ENCODE peak calls at places on chromosomes 1 and 21, in ten cellular contexts. F is left cardiac atrium; B is substantia nigra; E is stimulated activated CD4-positive, alpha-beta T cell treated with anti-CD3 and anti-CD28 coated beads, TNF-alpha, amount 100 ng/mL, for 1 hour; L is body of pancreas; P is hypothalamus; K is WTC11; S is CD8-positive, alpha-beta T cell; N is EL; R is mammary epithelial cell. U is an unnamed sample.

GRCh38 chr1:37875833-37876232 is 16.4 kb upstream of the MTF1 start:
- DNase-seq in F (no peak), B (no peak), E (no peak), L (no peak), P (no peak), K (no peak), S (no peak), N (no peak), R (peak; percentile 38), U (peak; percentile 32)

GRCh38 chr1:55212349-55213028 is 2.7 kb downstream of the USP24 start:
- DNase-seq in F (no peak), B (no peak), E (no peak), L (no peak), P (no peak), K (no peak), S (no peak), N (no peak), R (no peak), U (no peak)

GRCh38 chr1:225509376-225509707 is 81.5 kb upstream of the LBR start:
- DNase-seq in F (no peak), B (no peak), E (no peak), L (no peak), P (no peak), K (no peak), S (no peak), N (no peak), R (no peak), U (no peak)

GRCh38 chr1:165564561-165564960 is 20.8 kb downstream of the LRRC52 start:
- DNase-seq in F (no peak), B (no peak), E (no peak), L (no peak), P (no peak), K (no peak), S (no peak), N (no peak), R (no peak), U (no peak)

GRCh38 chr21:33433425-33434114 is 30.4 kb downstream of the IFNGR2 start:
- DNase-seq in F (no peak), B (no peak), E (no peak), L (peak; percentile 64), P (no peak), K (no peak), S (no peak), N (no peak), R (no peak), U (no peak)

GRCh38 chr1:180401999-180402398 is 100.4 kb downstream of the ACBD6 start:
- DNase-seq in F (no peak), B (no peak), E (no peak), L (no peak), P (no peak), K (no peak), S (no peak), N (no peak), R (no peak), U (no peak)

GRCh38 chr1:222928212-222928611 is 113.4 kb downstream of the DISP1 start:
- DNase-seq in F (peak; percentile 61), B (peak; percentile 2), E (no peak), L (peak; percentile 79), P (no peak), K (peak; percentile 65), S (no peak), N (no peak), R (no peak), U (no peak)

GRCh38 chr1:234208791-234209190 is 164.5 kb upstream of the COA6 start:
- DNase-seq in F (no peak), B (no peak), E (no peak), L (no peak), P (no peak), K (no peak), S (no peak), N (peak; percentile 74), R (peak; percentile 77), U (peak; percentile 64)

GRCh38 chr1:65065535-65066378 is 82.2 kb upstream of the AK4 start:
- DNase-seq in F (peak; percentile 30), B (peak; percentile 22), E (no peak), L (peak; percentile 65), P (no peak), K (peak; percentile 72), S (no peak), N (no peak), R (no peak), U (peak; percentile 8)

GRCh38 chr1:106378261-106378660 is 678.2 kb upstream of the PRMT6 start:
- DNase-seq in F (no peak), B (no peak), E (no peak), L (no peak), P (no peak), K (no peak), S (no peak), N (no peak), R (no peak), U (no peak)

GRCh38 chr1:48654606-48655210 is 122.0 kb downstream of the BEND5 start:
- DNase-seq in F (no peak), B (no peak), E (no peak), L (no peak), P (no peak), K (no peak), S (no peak), N (no peak), R (no peak), U (no peak)

GRCh38 chr1:201377611-201378092 is at the start of gene TNNT2:
- DNase-seq in F (peak; percentile 69), B (no peak), E (no peak), L (no peak), P (no peak), K (no peak), S (no peak), N (no peak), R (no peak), U (no peak)

GRCh38 chr1:89548486-89548857 is 23.8 kb downstream of the LRRC8B start:
- DNase-seq in F (no peak), B (no peak), E (no peak), L (no peak), P (no peak), K (no peak), S (no peak), N (no peak), R (no peak), U (no peak)

GRCh38 chr1:16152521-16153087 is 3.3 kb downstream of the EPHA2 start:
- DNase-seq in F (peak; percentile 67), B (no peak), E (no peak), L (no peak), P (no peak), K (no peak), S (no peak), N (no peak), R (no peak), U (peak; percentile 48)

GRCh38 chr1:220810179-220810653 is 23.5 kb downstream of the MTARC1 start:
- DNase-seq in F (peak; percentile 87), B (peak; percentile 29), E (peak; percentile 29), L (peak; percentile 87), P (no peak), K (peak; percentile 78), S (peak; percentile 46), N (peak; percentile 77), R (no peak), U (peak; percentile 43)

GRCh38 chr1:244419004-244419403 is 32.7 kb downstream of the ADSS2 start:
- DNase-seq in F (no peak), B (no peak), E (no peak), L (no peak), P (no peak), K (no peak), S (no peak), N (no peak), R (no peak), U (no peak)

GRCh38 chr21:43932005-43932404 is 67.0 kb downstream of the AGPAT3 start:
- DNase-seq in F (no peak), B (no peak), E (no peak), L (no peak), P (no peak), K (no peak), S (no peak), N (no peak), R (no peak), U (no peak)

GRCh38 chr21:45923146-45923545 is 58.4 kb upstream of the COL6A1 start:
- DNase-seq in F (peak; percentile 80), B (peak; percentile 78), E (peak; percentile 21), L (peak; percentile 50), P (peak; percentile 12), K (peak; percentile 81), S (peak; percentile 55), N (peak; percentile 60), R (peak; percentile 44), U (peak; percentile 71)

GRCh38 chr1:14742181-14742980 is 143.9 kb downstream of the KAZN start:
- DNase-seq in F (no peak), B (no peak), E (no peak), L (no peak), P (no peak), K (no peak), S (no peak), N (peak; percentile 95), R (peak; percentile 99), U (peak; percentile 96)

GRCh38 chr1:1680912-1681273 is 11.7 kb downstream of the SLC35E2B start:
- DNase-seq in F (peak; percentile 2), B (no peak), E (no peak), L (peak; percentile 27), P (no peak), K (no peak), S (no peak), N (no peak), R (no peak), U (no peak)

GRCh38 chr1:220313576-220313975 is 41.3 kb upstream of the RAB3GAP2 start:
- DNase-seq in F (no peak), B (no peak), E (no peak), L (no peak), P (no peak), K (no peak), S (no peak), N (no peak), R (no peak), U (no peak)

GRCh38 chr1:201419737-201420607 is 1.6 kb downstream of the TNNI1 start:
- DNase-seq in F (no peak), B (no peak), E (no peak), L (no peak), P (no peak), K (no peak), S (no peak), N (peak; percentile 27), R (no peak), U (no peak)

GRCh38 chr1:43853161-43853921 is 80.3 kb upstream of the ARTN start:
- DNase-seq in F (peak; percentile 58), B (peak; percentile 17), E (no peak), L (peak; percentile 66), P (no peak), K (no peak), S (no peak), N (peak; percentile 79), R (peak; percentile 58), U (peak; percentile 73)

GRCh38 chr1:145962157-145963102 is 1.9 kb downstream of the ANKRD34A start:
- DNase-seq in F (peak; percentile 60), B (peak; percentile 70), E (no peak), L (no peak), P (peak; percentile 55), K (peak; percentile 24), S (no peak), N (peak; percentile 44), R (no peak), U (no peak)

GRCh38 chr1:235417101-235417697 is 50.0 kb downstream of the TBCE start:
- DNase-seq in F (peak; percentile 47), B (peak; percentile 14), E (peak; percentile 6), L (peak; percentile 72), P (peak; percentile 1), K (peak; percentile 69), S (peak; percentile 47), N (peak; percentile 80), R (peak; percentile 64), U (peak; percentile 73)

GRCh38 chr1:155379180-155379876 is 58.6 kb downstream of the RUSC1 start:
- DNase-seq in F (no peak), B (no peak), E (no peak), L (no peak), P (no peak), K (no peak), S (no peak), N (peak; percentile 2), R (no peak), U (no peak)

GRCh38 chr1:1068374-1069060 is 5.6 kb downstream of the RNF223 start:
- DNase-seq in F (no peak), B (no peak), E (no peak), L (peak; percentile 85), P (no peak), K (peak; percentile 57), S (peak; percentile 36), N (no peak), R (peak; percentile 35), U (no peak)

GRCh38 chr1:45800899-45801298 is 2.5 kb upstream of the MAST2 start:
- DNase-seq in F (no peak), B (no peak), E (no peak), L (no peak), P (no peak), K (no peak), S (no peak), N (no peak), R (no peak), U (no peak)